ENCODE peak calls at places on chromosome 4, in five cellular contexts. One of them, this sample, is unnamed.

GRCh38 chr4:24771241-24771640 is 24.1 kb upstream of the SOD3 start:
- DNase-seq in AG04450: no peak
- DNase-seq in MG63: no peak
- DNase-seq in fibroblast of mammary gland: peak; percentile 72
- DNase-seq in pancreas: no peak
- DNase-seq in this sample: no peak

GRCh38 chr4:84436812-84437211 is 62.3 kb downstream of the NKX6-1 start:
- DNase-seq in pancreas: no peak
- DNase-seq in MG63: no peak
- DNase-seq in fibroblast of mammary gland: no peak
- DNase-seq in AG04450: no peak
- DNase-seq in this sample: no peak

GRCh38 chr4:14771091-14771490 is 231.2 kb upstream of the CPEB2 start:
- DNase-seq in AG04450: no peak
- DNase-seq in fibroblast of mammary gland: peak; percentile 50
- DNase-seq in pancreas: no peak
- DNase-seq in MG63: peak; percentile 33
- DNase-seq in this sample: no peak

GRCh38 chr4:55111601-55112000 is 13.8 kb downstream of the KDR start:
- DNase-seq in fibroblast of mammary gland: no peak
- DNase-seq in pancreas: no peak
- DNase-seq in MG63: no peak
- DNase-seq in AG04450: no peak
- DNase-seq in this sample: no peak

GRCh38 chr4:165915215-165915614 is 42.2 kb downstream of the TLL1 start:
- DNase-seq in MG63: no peak
- DNase-seq in fibroblast of mammary gland: peak; percentile 10
- DNase-seq in pancreas: no peak
- DNase-seq in AG04450: no peak
- DNase-seq in this sample: no peak

GRCh38 chr4:41179086-41179374 is 35.3 kb downstream of the APBB2 start:
- DNase-seq in pancreas: no peak
- DNase-seq in AG04450: no peak
- DNase-seq in fibroblast of mammary gland: no peak
- DNase-seq in MG63: no peak
- DNase-seq in this sample: no peak

GRCh38 chr4:128825226-128825625 is 15.7 kb downstream of the JADE1 start:
- DNase-seq in AG04450: no peak
- DNase-seq in pancreas: no peak
- DNase-seq in fibroblast of mammary gland: peak; percentile 47
- DNase-seq in MG63: no peak
- DNase-seq in this sample: no peak

GRCh38 chr4:65589331-65589730 is 81.0 kb downstream of the EPHA5 start:
- DNase-seq in fibroblast of mammary gland: no peak
- DNase-seq in pancreas: no peak
- DNase-seq in MG63: no peak
- DNase-seq in AG04450: no peak
- DNase-seq in this sample: no peak

GRCh38 chr4:138062929-138063328 is 179.2 kb downstream of the SLC7A11 start:
- DNase-seq in pancreas: no peak
- DNase-seq in fibroblast of mammary gland: peak; percentile 63
- DNase-seq in MG63: no peak
- DNase-seq in AG04450: peak; percentile 46
- DNase-seq in this sample: no peak

GRCh38 chr4:151991001-151991883 is 230.4 kb upstream of the GATB start:
- DNase-seq in fibroblast of mammary gland: no peak
- DNase-seq in MG63: no peak
- DNase-seq in AG04450: no peak
- DNase-seq in pancreas: no peak
- DNase-seq in this sample: no peak

GRCh38 chr4:80471701-80472100 is 136.2 kb downstream of the CFAP299 start:
- DNase-seq in pancreas: peak; percentile 19
- DNase-seq in AG04450: peak; percentile 20
- DNase-seq in fibroblast of mammary gland: no peak
- DNase-seq in MG63: peak; percentile 2
- DNase-seq in this sample: no peak

GRCh38 chr4:48858130-48858529 is 27.2 kb downstream of the OCIAD1 start:
- DNase-seq in AG04450: no peak
- DNase-seq in pancreas: no peak
- DNase-seq in fibroblast of mammary gland: peak; percentile 25
- DNase-seq in MG63: no peak
- DNase-seq in this sample: no peak

GRCh38 chr4:163476761-163477438 is 3.3 kb upstream of the TKTL2 start:
- DNase-seq in MG63: no peak
- DNase-seq in AG04450: no peak
- DNase-seq in fibroblast of mammary gland: no peak
- DNase-seq in pancreas: no peak
- DNase-seq in this sample: no peak

GRCh38 chr4:175946472-175947116 is 119.0 kb upstream of the WDR17 start:
- DNase-seq in AG04450: no peak
- DNase-seq in MG63: peak; percentile 48
- DNase-seq in pancreas: no peak
- DNase-seq in fibroblast of mammary gland: peak; percentile 7
- DNase-seq in this sample: no peak

DNA sequence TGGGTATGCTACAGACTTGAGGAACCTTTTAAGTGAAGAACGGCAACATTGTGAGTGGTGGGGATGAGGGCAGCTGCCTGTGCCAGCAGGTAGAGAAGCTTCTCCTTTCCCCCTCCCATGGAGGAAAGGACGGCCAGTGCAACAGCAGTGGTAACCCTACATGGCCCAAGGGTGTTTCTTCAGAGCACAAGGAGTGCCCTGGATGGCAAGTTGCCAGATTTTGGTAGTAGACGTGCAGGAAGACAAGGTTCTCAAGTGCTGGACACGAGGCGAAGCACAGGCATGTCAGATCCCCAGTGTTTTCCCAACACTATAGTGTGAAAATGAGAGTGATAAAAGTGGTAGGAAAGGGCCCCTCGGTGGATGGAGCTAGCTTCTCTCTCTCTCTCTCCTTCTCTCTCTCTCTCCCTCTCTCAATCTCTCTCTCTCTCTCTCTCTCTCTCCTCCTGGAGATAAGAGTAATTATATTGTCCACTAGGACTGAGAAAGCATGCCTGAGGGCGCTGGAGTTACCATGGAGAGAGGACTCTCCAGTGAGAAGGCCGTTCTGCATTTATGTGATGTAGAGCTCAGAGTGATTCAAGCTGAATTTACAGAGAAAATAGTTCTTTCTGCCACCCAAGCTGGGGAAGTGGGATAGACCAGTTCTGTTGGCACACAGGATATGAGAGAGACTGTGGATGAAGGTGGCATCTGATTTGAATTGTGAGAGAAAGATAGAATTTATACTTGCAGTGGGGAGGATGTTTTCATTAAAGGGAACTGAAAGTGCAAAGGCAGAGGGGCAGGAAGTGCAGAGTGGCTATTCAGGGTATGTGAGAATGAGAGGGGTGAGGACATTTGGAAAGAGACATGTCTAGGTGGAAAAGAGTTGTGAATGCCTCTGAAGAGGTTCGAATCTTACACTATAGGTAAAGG is 25.6 kb upstream of the TRPC3 start:
- DNase-seq in fibroblast of mammary gland: no peak
- DNase-seq in MG63: no peak
- DNase-seq in pancreas: no peak
- DNase-seq in AG04450: no peak
- DNase-seq in this sample: no peak
- H3K4me3 ChIP-seq in fibroblast of mammary gland: no peak overlapping the region
- H3K4me3 ChIP-seq in MG63: no peak overlapping the region
- H3K4me3 ChIP-seq in pancreas: no peak overlapping the region
- H3K4me3 ChIP-seq in AG04450: no peak overlapping the region
- H3K4me3 ChIP-seq in this sample: no peak overlapping the region

GRCh38 chr4:122896270-122896669 is 26.1 kb downstream of the NUDT6 start:
- DNase-seq in AG04450: no peak
- DNase-seq in fibroblast of mammary gland: no peak
- DNase-seq in MG63: no peak
- DNase-seq in pancreas: no peak
- DNase-seq in this sample: no peak

GRCh38 chr4:122901621-122902020 is 20.8 kb downstream of the NUDT6 start:
- DNase-seq in fibroblast of mammary gland: no peak
- DNase-seq in MG63: no peak
- DNase-seq in pancreas: no peak
- DNase-seq in AG04450: no peak
- DNase-seq in this sample: no peak

GRCh38 chr4:122898370-122899150 is 23.8 kb downstream of the NUDT6 start:
- DNase-seq in fibroblast of mammary gland: peak; percentile 91
- DNase-seq in MG63: peak; percentile 67
- DNase-seq in AG04450: peak; percentile 53
- DNase-seq in pancreas: no peak
- DNase-seq in this sample: peak; percentile 70

GRCh38 chr4:122900314-122900713 is 22.1 kb downstream of the NUDT6 start:
- DNase-seq in MG63: no peak
- DNase-seq in AG04450: no peak
- DNase-seq in pancreas: no peak
- DNase-seq in fibroblast of mammary gland: no peak
- DNase-seq in this sample: no peak

DNA sequence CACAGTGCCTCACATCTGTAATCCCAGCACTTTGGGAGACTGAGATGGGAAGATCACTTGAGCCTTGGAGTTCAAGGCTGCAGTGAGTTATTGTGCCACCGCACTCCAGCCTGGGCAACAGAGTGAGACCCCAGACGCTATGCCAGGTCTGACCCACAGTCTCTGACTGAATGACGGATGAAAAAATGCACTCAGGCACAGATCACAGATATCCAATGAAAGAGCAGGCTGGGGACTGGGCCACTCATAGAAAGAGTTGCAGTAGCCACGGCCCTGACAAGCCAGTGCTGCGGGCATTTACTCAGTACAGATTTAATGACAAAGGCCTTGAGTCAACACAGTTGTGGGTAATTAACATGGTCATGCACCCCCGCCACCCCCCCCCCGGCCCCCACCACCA is 22.7 kb downstream of the NUDT6 start:
- DNase-seq in fibroblast of mammary gland: no peak
- DNase-seq in MG63: no peak
- DNase-seq in pancreas: no peak
- DNase-seq in AG04450: no peak
- DNase-seq in this sample: no peak
- H3K4me3 ChIP-seq in fibroblast of mammary gland: no peak overlapping the region
- H3K4me3 ChIP-seq in MG63: no peak overlapping the region
- H3K4me3 ChIP-seq in pancreas: no peak overlapping the region
- H3K4me3 ChIP-seq in AG04450: no peak overlapping the region
- H3K4me3 ChIP-seq in this sample: no peak overlapping the region

DNA sequence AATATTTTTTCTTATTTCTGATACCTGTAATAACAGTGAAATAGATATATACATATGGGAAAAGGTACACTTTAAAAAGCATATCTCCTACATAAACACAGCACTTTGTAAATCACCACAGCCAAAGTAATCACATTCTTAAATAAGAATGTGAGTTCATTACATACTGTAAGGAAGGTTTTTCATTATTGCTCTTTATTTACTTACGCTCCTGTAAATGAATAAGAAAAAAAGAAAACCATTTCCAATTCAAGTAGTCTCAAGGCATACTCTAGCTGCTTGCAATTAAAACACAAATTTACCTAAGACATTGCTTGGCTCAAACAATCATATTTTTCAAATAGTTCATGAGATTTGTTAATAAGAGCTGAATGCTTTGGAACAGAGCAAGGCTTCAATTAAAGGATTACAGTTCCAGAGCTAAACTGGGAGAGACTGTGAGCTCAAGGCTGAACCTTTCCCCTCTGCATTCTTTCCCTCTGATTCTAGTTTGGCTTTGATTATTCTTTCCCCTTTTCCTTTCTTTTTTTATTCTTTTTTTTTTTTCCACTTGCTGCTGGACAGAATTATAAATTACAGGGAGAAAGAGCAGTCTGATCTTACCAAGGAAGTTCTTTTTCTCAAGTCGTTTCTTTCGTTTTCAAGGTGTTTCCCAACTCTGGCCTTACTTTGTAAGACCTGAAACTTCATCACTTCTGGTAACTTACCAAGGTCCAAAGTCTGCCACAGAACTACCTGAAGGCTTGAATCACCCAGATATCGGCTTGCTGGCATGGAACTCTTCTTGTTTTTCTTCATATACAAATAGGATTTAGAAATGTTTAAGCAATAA is 278.3 kb downstream of the INPP4B start:
- DNase-seq in pancreas: peak; percentile 64
- DNase-seq in AG04450: no peak
- DNase-seq in fibroblast of mammary gland: peak; percentile 20
- DNase-seq in MG63: no peak
- DNase-seq in this sample: no peak
- H3K4me3 ChIP-seq in pancreas: no peak overlapping the region
- H3K4me3 ChIP-seq in AG04450: no peak overlapping the region
- H3K4me3 ChIP-seq in fibroblast of mammary gland: no peak overlapping the region
- H3K4me3 ChIP-seq in MG63: no peak overlapping the region
- H3K4me3 ChIP-seq in this sample: no peak overlapping the region

DNA sequence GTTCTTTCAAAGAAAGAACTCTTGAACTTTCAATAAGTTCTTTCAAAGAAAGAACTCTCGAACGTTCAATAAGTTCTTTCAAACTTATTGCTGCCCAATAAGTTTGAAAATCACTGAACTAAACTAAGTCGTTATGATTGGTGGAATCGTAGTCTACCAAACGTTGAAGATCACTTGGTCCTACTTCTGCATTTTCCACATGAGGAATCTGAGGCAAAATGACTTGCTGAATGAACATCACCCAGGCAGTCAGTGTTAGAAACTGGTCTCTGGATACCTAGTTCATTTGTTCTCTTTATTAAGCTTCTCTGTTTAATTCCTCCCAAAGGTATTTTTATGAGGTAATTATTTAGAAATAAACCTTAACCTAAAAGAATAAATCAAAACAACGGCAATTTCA is 7.1 kb upstream of the CNOT6L start:
- DNase-seq in MG63: no peak
- DNase-seq in fibroblast of mammary gland: no peak
- DNase-seq in AG04450: no peak
- DNase-seq in pancreas: no peak
- DNase-seq in this sample: no peak
- H3K4me3 ChIP-seq in MG63: no peak overlapping the region
- H3K4me3 ChIP-seq in fibroblast of mammary gland: no peak overlapping the region
- H3K4me3 ChIP-seq in AG04450: no peak overlapping the region
- H3K4me3 ChIP-seq in pancreas: no peak overlapping the region
- H3K4me3 ChIP-seq in this sample: no peak overlapping the region

GRCh38 chr4:107392380-107392779 is 327.7 kb downstream of the PAPSS1 start:
- DNase-seq in pancreas: no peak
- DNase-seq in AG04450: no peak
- DNase-seq in MG63: no peak
- DNase-seq in fibroblast of mammary gland: no peak
- DNase-seq in this sample: no peak
- H3K4me3 ChIP-seq in pancreas: no peak overlapping the region
- H3K4me3 ChIP-seq in AG04450: no peak overlapping the region
- H3K4me3 ChIP-seq in MG63: peak overlapping the region; percentile 5
- H3K4me3 ChIP-seq in fibroblast of mammary gland: no peak overlapping the region
- H3K4me3 ChIP-seq in this sample: no peak overlapping the region

GRCh38 chr4:37455301-37456062 is 210.9 kb downstream of the NWD2 start:
- DNase-seq in AG04450: no peak
- DNase-seq in MG63: no peak
- DNase-seq in pancreas: peak; percentile 60
- DNase-seq in fibroblast of mammary gland: no peak
- DNase-seq in this sample: no peak
- H3K4me3 ChIP-seq in AG04450: no peak overlapping the region
- H3K4me3 ChIP-seq in MG63: no peak overlapping the region
- H3K4me3 ChIP-seq in pancreas: peak overlapping the region; percentile 45
- H3K4me3 ChIP-seq in fibroblast of mammary gland: no peak overlapping the region
- H3K4me3 ChIP-seq in this sample: no peak overlapping the region

This sample was measured in BJ.